ENCODE peak calls at places on chromosomes 11 and 22, in six cellular contexts. J is lower leg skin, C is K562, N is heart left ventricle, Q is IMR-90, K is testis. X is an unnamed sample.

GRCh38 chr11:9747816-9748215 is 83.9 kb downstream of the SWAP70 start:
- DNase-seq in J (no peak), C (no peak), N (no peak), Q (no peak), K (no peak), X (no peak)

GRCh38 chr11:114260483-114260882 is 35.7 kb upstream of the NNMT start:
- DNase-seq in J (peak), C (no peak), N (no peak), Q (no peak), K (no peak), X (no peak)

GRCh38 chr11:124900464-124900863 is 2.8 kb upstream of the ROBO4 start:
- DNase-seq in J (peak), C (no peak), N (no peak), Q (peak), K (no peak), X (no peak)

GRCh38 chr11:65355013-65355775 is 643 bp downstream of the TIGD3 start:
- DNase-seq in J (peak), C (peak), N (no peak), Q (no peak), K (no peak), X (peak)

GRCh38 chr11:250740-251299 is 14.0 kb downstream of the PSMD13 start:
- DNase-seq in J (peak), C (peak), N (peak), Q (peak), K (peak), X (peak)

GRCh38 chr11:75423721-75424120 is 9.3 kb downstream of the KLHL35 start:
- DNase-seq in J (no peak), C (no peak), N (no peak), Q (no peak), K (no peak), X (no peak)

GRCh38 chr11:107545101-107545514 is 20.4 kb downstream of the ALKBH8 start:
- DNase-seq in J (no peak), C (no peak), N (no peak), Q (peak), K (no peak), X (no peak)

GRCh38 chr11:59611570-59612565 is 3.7 kb downstream of the OSBP start:
- DNase-seq in J (no peak), C (no peak), N (no peak), Q (peak), K (no peak), X (no peak)

GRCh38 chr11:15920856-15921629 is 435.3 kb downstream of the SOX6 start:
- DNase-seq in J (peak), C (no peak), N (peak), Q (peak), K (peak), X (no peak)

GRCh38 chr22:25090225-25090651 is 109.4 kb upstream of the CRYBB3 start:
- DNase-seq in J (no peak), C (no peak), N (peak), Q (no peak), K (no peak), X (no peak)

GRCh38 chr11:111185259-111185658 is 60.3 kb upstream of the POU2AF2 start:
- DNase-seq in J (no peak), C (no peak), N (no peak), Q (peak), K (no peak), X (no peak)

GRCh38 chr11:8830641-8831040 is 80.3 kb upstream of the AKIP1 start:
- DNase-seq in J (no peak), C (no peak), N (no peak), Q (no peak), K (no peak), X (no peak)

GRCh38 chr11:116791002-116791812 is 472 bp downstream of the APOA5 start:
- DNase-seq in J (peak), C (peak), N (peak), Q (peak), K (peak), X (peak)
- TF ChIP-seq POLR2A in J (no peak), C (no peak), N (no peak), Q (no peak), K (no peak), X (no peak)

DNA sequence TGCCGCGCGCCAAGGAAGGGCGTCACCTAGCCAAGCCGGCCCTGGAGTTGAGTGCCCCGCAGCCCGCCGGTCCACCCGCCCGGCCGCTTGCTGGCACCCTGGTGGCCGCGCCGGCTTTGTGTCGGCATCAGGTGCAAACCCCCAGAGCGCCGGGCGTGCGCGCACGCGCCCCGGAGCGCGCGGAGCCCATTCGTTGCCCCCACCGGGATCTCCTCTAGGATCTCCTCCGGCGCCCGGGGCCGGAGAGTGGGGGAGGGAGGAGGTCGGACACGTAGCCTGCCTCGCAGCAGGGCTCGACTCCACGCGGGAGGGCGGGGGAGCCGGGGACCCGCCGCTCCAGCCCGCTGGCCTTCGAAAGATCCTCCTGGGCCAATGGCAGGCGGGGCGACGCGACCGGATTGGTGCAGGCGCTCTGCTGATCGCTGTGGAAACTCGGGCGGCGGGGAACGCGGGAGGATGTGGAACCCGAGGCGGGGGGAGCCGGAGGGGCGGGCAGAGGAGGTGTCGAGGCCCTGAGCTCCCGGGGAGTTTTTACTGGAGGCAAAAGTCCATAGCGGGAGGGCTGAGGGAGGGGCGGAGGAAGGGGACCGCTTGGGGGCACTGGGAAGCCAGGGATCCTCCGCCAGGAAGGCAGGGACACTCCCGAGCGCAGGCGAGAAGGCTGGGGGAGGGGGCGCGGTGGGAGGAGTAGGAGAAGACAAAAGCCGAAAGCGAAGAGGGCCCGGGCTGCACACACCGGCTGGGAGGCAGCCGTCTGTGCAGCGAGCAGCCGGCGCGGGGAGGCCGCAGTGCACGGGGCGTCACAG is at the start of gene FADS2:
- DNase-seq in J (peak), C (no peak), N (peak), Q (peak), K (peak), X (peak)
- TF ChIP-seq POLR2A in J (no peak), C (no peak), N (no peak), Q (peak), K (no peak), X (peak)

DNA sequence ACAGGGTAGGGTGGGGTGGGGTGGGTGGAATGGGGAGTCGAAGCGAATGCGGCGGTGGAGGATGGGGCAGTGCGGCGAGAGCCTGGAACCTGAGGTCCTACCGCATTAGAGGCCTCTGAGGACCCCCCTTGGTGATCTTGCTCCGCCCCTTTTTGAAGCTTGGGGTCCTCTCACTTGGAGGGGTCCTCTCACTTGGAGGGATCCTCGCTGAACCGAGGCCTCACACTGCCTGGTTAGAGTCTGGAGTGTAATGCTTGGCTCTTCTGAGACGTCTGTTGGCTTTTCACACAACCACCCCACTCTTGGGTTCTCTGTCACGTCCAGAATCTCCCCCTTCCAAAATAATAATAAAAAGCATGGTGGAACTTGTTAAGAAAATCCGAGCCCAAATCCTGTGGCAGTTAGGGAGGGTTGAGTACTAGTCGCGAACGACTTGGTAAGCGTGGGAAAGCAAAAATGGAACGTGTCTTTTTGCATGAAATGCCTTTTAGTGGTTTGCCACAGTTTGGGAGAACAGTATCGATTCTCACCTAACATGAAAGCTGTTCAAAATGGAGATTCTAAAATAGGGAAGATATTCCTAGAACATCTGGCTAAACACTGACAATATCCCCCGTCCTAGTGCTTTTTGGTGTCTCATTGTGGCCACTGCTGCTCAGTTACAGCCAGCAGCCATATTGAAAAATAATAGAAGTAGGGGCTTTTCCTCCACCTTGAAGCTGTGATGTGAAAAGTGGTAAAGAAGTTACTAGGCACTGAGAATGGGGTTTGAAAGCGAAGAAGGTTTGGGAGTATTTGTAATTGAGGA is 821 bp downstream of the RBX1 start:
- DNase-seq in J (no peak), C (no peak), N (no peak), Q (peak), K (no peak), X (peak)
- TF ChIP-seq POLR2A in J (no peak), C (peak), N (no peak), Q (no peak), K (no peak), X (peak)

DNA sequence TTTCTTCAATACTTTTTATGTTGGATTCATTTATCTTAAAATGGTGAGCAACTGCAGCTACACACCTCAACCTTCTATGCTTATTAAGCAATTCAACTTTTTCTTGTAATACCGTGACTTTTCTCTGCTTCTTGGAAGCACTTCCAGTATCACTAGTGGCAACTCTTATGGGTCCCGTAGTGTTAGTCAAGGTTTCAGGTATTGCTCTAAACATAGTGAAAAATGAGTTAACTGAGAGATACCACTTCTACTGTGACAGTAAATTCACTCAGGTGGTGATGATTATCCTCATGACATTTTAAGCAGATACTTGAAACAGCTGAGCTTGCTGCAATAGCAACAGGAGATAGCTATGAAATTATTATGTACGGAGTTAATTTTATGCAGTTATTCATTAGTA is 18.9 kb downstream of the ZFP91 start:
- DNase-seq in J (no peak), C (no peak), N (no peak), Q (no peak), K (no peak), X (no peak)
- TF ChIP-seq POLR2A in J (no peak), C (no peak), N (no peak), Q (no peak), K (no peak), X (no peak)

DNA sequence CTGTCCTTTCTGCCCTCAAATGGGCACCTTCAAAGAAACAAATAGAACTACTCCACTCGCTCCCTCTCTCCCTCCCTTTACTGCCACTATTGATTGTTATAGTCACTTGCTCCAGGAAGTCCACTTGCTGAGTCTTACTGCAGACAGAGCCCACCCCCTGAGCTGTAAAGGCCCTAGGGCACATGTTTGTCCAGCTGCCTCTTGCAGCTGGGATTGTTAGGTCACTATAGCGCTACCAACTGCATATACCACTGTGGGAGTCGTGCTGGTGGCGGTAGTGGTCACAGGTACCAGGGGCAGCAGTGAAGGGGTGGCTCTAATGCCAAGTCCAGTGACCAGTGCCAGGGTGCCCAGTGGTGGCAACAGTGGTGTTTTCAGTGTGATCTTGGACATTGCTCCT is 4.4 kb upstream of the SREBF2 start:
- DNase-seq in J (no peak), C (no peak), N (no peak), Q (no peak), K (no peak), X (no peak)
- TF ChIP-seq POLR2A in J (no peak), C (no peak), N (no peak), Q (no peak), K (no peak), X (no peak)

GRCh38 chr11:24163146-24163545 is 333.7 kb upstream of the LUZP2 start:
- DNase-seq in J (no peak), C (no peak), N (no peak), Q (peak), K (no peak), X (no peak)
- TF ChIP-seq POLR2A in J (no peak), C (no peak), N (no peak), Q (no peak), K (no peak), X (no peak)

GRCh38 chr11:10806206-10806605 is 2.5 kb downstream of the EIF4G2 start:
- DNase-seq in J (no peak), C (no peak), N (no peak), Q (no peak), K (no peak), X (no peak)

GRCh38 chr11:10805741-10806140 is 3.0 kb downstream of the EIF4G2 start:
- DNase-seq in J (no peak), C (no peak), N (no peak), Q (no peak), K (no peak), X (no peak)

GRCh38 chr11:10809373-10810199 is 860 bp upstream of the EIF4G2 start:
- DNase-seq in J (peak), C (peak), N (no peak), Q (peak), K (peak), X (peak)

GRCh38 chr11:10807629-10808552 is 835 bp downstream of the EIF4G2 start:
- DNase-seq in J (peak), C (peak), N (peak), Q (peak), K (peak), X (peak)

DNA sequence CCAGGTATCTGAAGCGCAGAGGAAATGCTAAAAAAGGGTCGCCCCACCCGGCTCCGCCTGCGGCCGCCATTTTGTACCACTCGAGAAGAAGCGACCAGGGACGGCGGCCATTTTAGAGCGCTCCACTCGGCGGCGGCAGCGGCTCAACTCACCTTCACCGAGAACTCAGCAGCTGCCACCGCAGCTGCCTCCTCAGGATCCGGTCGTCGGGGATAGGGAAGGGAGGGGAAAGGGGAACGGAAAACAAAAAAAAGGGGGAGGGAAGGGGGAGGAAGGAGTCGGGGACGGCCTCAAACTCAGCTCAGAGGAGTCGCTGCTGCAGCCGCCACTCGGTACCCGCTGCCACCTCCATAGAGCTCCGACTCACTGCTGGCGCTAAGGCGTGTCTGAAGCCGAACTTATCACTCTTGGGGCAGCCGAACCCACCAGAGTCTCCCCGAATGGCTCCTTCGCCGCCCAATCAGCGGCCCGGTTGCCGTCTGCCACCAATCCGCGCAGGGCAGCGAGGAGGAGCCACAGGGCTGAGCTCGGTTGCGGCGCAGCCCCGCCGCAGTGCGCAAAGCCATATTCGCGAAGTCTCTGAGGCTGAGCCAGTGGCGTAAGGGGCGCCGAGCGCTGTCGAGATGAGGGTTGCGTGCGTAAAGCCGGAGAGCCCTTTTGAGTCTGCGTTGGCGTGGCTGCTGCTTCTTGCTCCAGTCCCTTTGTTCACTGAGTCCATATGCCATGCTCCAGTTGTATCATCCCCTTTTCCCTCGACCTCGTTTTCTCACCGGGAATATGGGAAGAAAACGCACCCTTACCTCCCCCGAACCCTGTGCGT is at the start of gene EIF4G2:
- DNase-seq in J (peak), C (peak), N (peak), Q (peak), K (peak), X (peak)
- TF ChIP-seq POLR2A in J (no peak), C (peak), N (peak), Q (peak), K (peak), X (peak)

DNA sequence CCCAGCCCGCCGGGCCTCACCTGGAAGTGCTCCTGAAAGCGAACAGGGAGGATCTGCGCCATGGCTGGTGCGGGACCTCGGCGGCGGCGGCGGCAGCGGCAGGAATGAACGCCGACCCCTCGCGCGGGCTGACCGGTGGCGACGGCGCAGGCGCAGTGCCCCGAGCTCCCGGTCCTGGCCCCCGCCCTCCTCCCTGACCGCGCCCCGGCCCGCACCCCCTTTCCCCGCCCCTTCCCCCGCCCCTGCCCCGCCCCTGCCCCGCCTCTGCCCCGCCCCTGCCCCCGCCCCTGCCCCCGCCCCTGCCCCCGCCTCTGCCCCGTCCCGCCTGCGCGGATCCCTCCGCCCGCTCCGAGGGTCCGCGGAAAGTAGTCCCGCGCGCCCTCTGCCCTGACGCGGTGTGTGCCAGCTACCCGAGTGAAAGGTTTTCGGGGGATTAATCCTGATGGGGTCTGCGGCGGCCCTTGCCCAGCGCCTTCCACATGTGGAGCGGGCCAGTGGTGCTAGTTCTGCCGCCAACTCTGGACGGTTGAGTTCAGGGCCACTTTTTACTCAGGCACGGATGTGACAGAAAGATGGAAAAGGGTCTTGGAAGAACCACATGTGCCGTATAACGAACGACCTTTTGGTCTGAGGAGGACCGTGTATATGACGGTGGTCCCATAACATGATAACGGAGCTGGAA is at the start of gene CLTCL1:
- DNase-seq in J (peak), C (peak), N (peak), Q (peak), K (peak), X (peak)
- TF ChIP-seq POLR2A in J (no peak), C (peak), N (no peak), Q (no peak), K (no peak), X (no peak)

X was measured in erythroblast.